ENCODE peak calls at places on chromosome 1, in four cellular contexts. J, P, U and G are unnamed samples.

GRCh38 chr1:3453203-3453761 is 1.2 kb upstream of the ARHGEF16 start:
- DNase-seq in P (peak), U (peak), J (peak), G (peak)

GRCh38 chr1:59892836-59893811 is 33.4 kb downstream of the CYP2J2 start:
- DNase-seq in P (no peak), U (no peak), J (no peak), G (peak)

GRCh38 chr1:91557039-91557690 is 56.5 kb downstream of the CDC7 start:
- DNase-seq in J (no peak), P (no peak), U (no peak), G (no peak)

GRCh38 chr1:229204863-229205777 is 65.8 kb upstream of the RAB4A start:
- DNase-seq in U (no peak), J (peak), P (no peak), G (no peak)

GRCh38 chr1:42658880-42659337 is 686 bp downstream of the PPIH start:
- DNase-seq in U (no peak), J (peak), P (no peak), G (no peak)

GRCh38 chr1:107692580-107693345 is 272.2 kb downstream of the VAV3 start:
- DNase-seq in J (no peak), P (no peak), U (no peak), G (peak)

GRCh38 chr1:222880586-222880985 is 65.7 kb downstream of the DISP1 start:
- DNase-seq in U (no peak), P (no peak), J (peak), G (peak)

GRCh38 chr1:61455400-61455799 is 269.5 kb downstream of the TM2D1 start:
- DNase-seq in J (peak), U (no peak), P (no peak), G (no peak)

GRCh38 chr1:24929876-24930702 is at the start of gene RUNX3:
- DNase-seq in P (no peak), U (peak), J (no peak), G (peak)

GRCh38 chr1:22142315-22143064 is 407 bp downstream of the WNT4 start:
- DNase-seq in J (peak), U (no peak), P (no peak), G (peak)

GRCh38 chr1:9413877-9414213 is 121.2 kb downstream of the SPSB1 start:
- DNase-seq in P (no peak), J (no peak), U (no peak), G (no peak)

GRCh38 chr1:154534263-154534844 is 24.1 kb downstream of the UBE2Q1 start:
- DNase-seq in U (no peak), P (no peak), J (peak), G (peak)

GRCh38 chr1:22204989-22205913 is 62.4 kb upstream of the WNT4 start:
- DNase-seq in P (no peak), J (peak), U (no peak), G (no peak)

GRCh38 chr1:151009206-151009587 is 948 bp downstream of the PRUNE1 start:
- DNase-seq in U (no peak), P (no peak), J (peak), G (no peak)

GRCh38 chr1:44819594-44820327 is 11.4 kb downstream of the BTBD19 start:
- DNase-seq in U (peak), J (peak), P (peak), G (peak)

GRCh38 chr1:39128959-39129358 is 75.5 kb upstream of the MACF1 start:
- DNase-seq in J (no peak), U (no peak), P (no peak), G (peak)

GRCh38 chr1:8004803-8005573 is 21.1 kb downstream of the ERRFI1 start:
- DNase-seq in J (peak), U (peak), P (no peak), G (peak)

GRCh38 chr1:227885135-227885647 is 62.5 kb downstream of the WNT9A start:
- DNase-seq in U (peak), P (no peak), J (no peak), G (no peak)

GRCh38 chr1:27137022-27137542 is 17.8 kb downstream of the SLC9A1 start:
- DNase-seq in U (peak), J (no peak), P (no peak), G (no peak)

GRCh38 chr1:36225298-36225899 is 1.2 kb downstream of the THRAP3 start:
- DNase-seq in U (no peak), J (no peak), P (no peak), G (no peak)

GRCh38 chr1:34113887-34114286 is 51.1 kb downstream of the CSMD2 start:
- DNase-seq in P (peak), U (no peak), J (peak), G (peak)

GRCh38 chr1:162972768-162973167 is 96.4 kb upstream of the RGS4 start:
- DNase-seq in P (no peak), U (no peak), J (no peak), G (no peak)

GRCh38 chr1:78168306-78168705 is 122.5 kb downstream of the GIPC2 start:
- DNase-seq in P (no peak), U (no peak), J (peak), G (no peak)

GRCh38 chr1:112888630-112889029 is 67.4 kb downstream of the SLC16A1 start:
- DNase-seq in U (no peak), J (no peak), P (no peak), G (no peak)

GRCh38 chr1:59443355-59443754 is 146.5 kb downstream of the FGGY start:
- DNase-seq in P (no peak), J (peak), U (no peak), G (no peak)

GRCh38 chr1:112673589-112674439 is 645 bp upstream of the MOV10 start:
- DNase-seq in J (peak), U (no peak), P (peak), G (peak)

GRCh38 chr1:226425431-226426031 is 17.6 kb upstream of the PARP1 start:
- DNase-seq in U (no peak), J (no peak), P (no peak), G (no peak)

GRCh38 chr1:172292840-172293239 is 127.6 kb upstream of the C1orf105 start:
- DNase-seq in J (no peak), P (no peak), U (no peak), G (no peak)

GRCh38 chr1:6445062-6445763 is 20.6 kb downstream of the ESPN start:
- DNase-seq in U (peak), J (peak), P (no peak), G (no peak)

GRCh38 chr1:193658711-193659110 is 472.3 kb upstream of the B3GALT2 start:
- DNase-seq in U (no peak), J (no peak), P (no peak), G (no peak)

GRCh38 chr1:102472524-102472923 is 475.8 kb upstream of the OLFM3 start:
- DNase-seq in P (no peak), U (no peak), J (no peak), G (no peak)

GRCh38 chr1:150970818-150971582 is 3.6 kb downstream of the CERS2 start:
- DNase-seq in U (peak), J (peak), P (no peak), G (no peak)

GRCh38 chr1:248872752-248873408 is 14.0 kb upstream of the ZNF692 start:
- DNase-seq in U (peak), J (peak), P (peak), G (peak)

GRCh38 chr1:247322849-247323586 is 8.6 kb downstream of the ZNF496 start:
- DNase-seq in P (no peak), J (no peak), U (no peak), G (no peak)

GRCh38 chr1:116942344-116942743 is 32.6 kb downstream of the PTGFRN start:
- DNase-seq in U (no peak), J (no peak), P (no peak), G (no peak)

GRCh38 chr1:92169161-92169560 is 48.6 kb upstream of the C1orf146 start:
- DNase-seq in U (no peak), P (no peak), J (no peak), G (no peak)

GRCh38 chr1:26337625-26338024 is 16.3 kb downstream of the CRYBG2 start:
- DNase-seq in J (no peak), U (no peak), P (no peak), G (no peak)

GRCh38 chr1:61011514-61012263 is 70.7 kb upstream of the NFIA start:
- DNase-seq in U (no peak), J (no peak), P (no peak), G (no peak)

GRCh38 chr1:11013160-11013531 is 692 bp downstream of the TARDBP start:
- DNase-seq in J (peak), P (no peak), U (no peak), G (peak)

GRCh38 chr1:98053471-98054366 is 132.9 kb upstream of the DPYD start:
- DNase-seq in J (peak), U (peak), P (no peak), G (peak)

GRCh38 chr1:157488160-157488559 is 64.2 kb downstream of the FCRL5 start:
- DNase-seq in U (no peak), J (no peak), P (no peak), G (no peak)

GRCh38 chr1:157495285-157495684 is 57.0 kb downstream of the FCRL5 start:
- DNase-seq in P (no peak), J (no peak), U (no peak), G (no peak)

GRCh38 chr1:157487430-157487829 is 64.9 kb downstream of the FCRL5 start:
- DNase-seq in P (no peak), J (no peak), U (no peak), G (no peak)

GRCh38 chr1:157494093-157494492 is 58.2 kb downstream of the FCRL5 start:
- DNase-seq in P (no peak), J (no peak), U (no peak), G (no peak)

GRCh38 chr1:157490337-157491165 is 61.8 kb downstream of the FCRL5 start:
- DNase-seq in P (peak), U (peak), J (peak), G (peak)
- TF ChIP-seq CTCF in P (peak), U (peak), J (peak), G (peak)

GRCh38 chr1:206631085-206631509 is 4.2 kb upstream of the DYRK3 start:
- DNase-seq in J (peak), U (no peak), P (no peak), G (peak)
- TF ChIP-seq CTCF in J (peak), U (peak), P (peak), G (peak)

GRCh38 chr1:201783572-201783971 is 45.4 kb upstream of the IPO9 start:
- DNase-seq in J (no peak), P (no peak), U (no peak), G (no peak)
- TF ChIP-seq CTCF in J (no peak), P (no peak), U (no peak), G (no peak)

GRCh38 chr1:235832011-235832410 is 34.7 kb downstream of the LYST start:
- DNase-seq in P (no peak), J (no peak), U (no peak), G (no peak)

GRCh38 chr1:235831148-235831547 is 35.6 kb downstream of the LYST start:
- DNase-seq in J (peak), U (no peak), P (no peak), G (peak)

GRCh38 chr1:235834620-235835019 is 32.1 kb downstream of the LYST start:
- DNase-seq in U (no peak), P (no peak), J (no peak), G (no peak)

GRCh38 chr1:235838021-235838420 is 28.7 kb downstream of the LYST start:
- DNase-seq in U (no peak), P (no peak), J (no peak), G (no peak)

DNA sequence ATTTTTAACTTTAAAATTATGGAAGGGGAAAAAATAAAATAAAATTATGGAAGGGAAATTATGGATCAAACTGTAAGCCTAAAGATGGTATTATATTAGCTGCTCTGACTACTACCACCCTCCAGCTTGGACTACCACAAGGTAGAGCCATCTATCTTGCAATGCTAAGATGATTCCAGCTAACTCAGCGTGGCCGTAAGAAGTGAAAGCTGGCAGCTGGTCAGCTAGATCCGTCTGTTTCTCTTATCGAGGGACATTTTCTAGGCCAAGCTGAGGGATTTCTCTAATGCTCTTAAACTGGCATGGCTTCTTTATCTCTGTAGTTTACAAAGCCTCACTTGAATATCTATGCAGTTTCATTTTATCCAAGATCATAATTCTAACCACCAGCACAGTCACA is 31.5 kb downstream of the LYST start:
- DNase-seq in U (no peak), J (peak), P (no peak), G (no peak)
- TF ChIP-seq CTCF in U (no peak), J (no peak), P (peak), G (no peak)

GRCh38 chr1:220768127-220768601 is 18.5 kb upstream of the MTARC1 start:
- DNase-seq in U (no peak), J (no peak), P (no peak), G (no peak)
- TF ChIP-seq CTCF in U (no peak), J (no peak), P (no peak), G (no peak)